ENCODE peak calls at places on chromosomes 6 and 20, in four cellular contexts. F is OCI-LY7, M is HCT116, S is IMR-90. A is an unnamed sample.

GRCh38 chr6:43828711-43829110 is 58.7 kb downstream of the VEGFA start:
- DNase-seq in F (peak), M (peak), S (no peak), A (no peak)

GRCh38 chr20:59571591-59572314 is 32.6 kb upstream of the PHACTR3 start:
- DNase-seq in F (peak), M (peak), S (peak), A (peak)

GRCh38 chr6:90610671-90611542 is 24.0 kb upstream of the MAP3K7 start:
- DNase-seq in F (peak), M (no peak), S (peak), A (peak)

GRCh38 chr6:30881987-30882763 is 2.1 kb upstream of the DDR1 start:
- DNase-seq in F (peak), M (no peak), S (peak), A (no peak)

GRCh38 chr6:36595168-36595818 is 1.1 kb downstream of the SRSF3 start:
- DNase-seq in F (peak), M (no peak), S (peak), A (no peak)

GRCh38 chr20:64239449-64240242 is 15.9 kb upstream of the PCMTD2 start:
- DNase-seq in F (no peak), M (no peak), S (no peak), A (no peak)

GRCh38 chr6:145587342-145587741 is 148.0 kb downstream of the EPM2A start:
- DNase-seq in F (no peak), M (no peak), S (no peak), A (no peak)

GRCh38 chr20:57501461-57502330 is 23.2 kb downstream of the CTCFL start:
- DNase-seq in F (no peak), M (no peak), S (no peak), A (no peak)

GRCh38 chr6:17870302-17871168 is 116.9 kb downstream of the KIF13A start:
- DNase-seq in F (no peak), M (no peak), S (no peak), A (no peak)

GRCh38 chr6:156269751-156270369 is 507.3 kb upstream of the ARID1B start:
- DNase-seq in F (no peak), M (no peak), S (no peak), A (no peak)

GRCh38 chr6:97437087-97437486 is 154.1 kb upstream of the MMS22L start:
- DNase-seq in F (peak), M (peak), S (peak), A (no peak)

GRCh38 chr6:30722280-30723112 is 2.3 kb downstream of the TUBB start:
- DNase-seq in F (peak), M (peak), S (peak), A (peak)

GRCh38 chr6:155660243-155660977 is 204.8 kb upstream of the NOX3 start:
- DNase-seq in F (no peak), M (no peak), S (no peak), A (no peak)

GRCh38 chr6:158018370-158018771 is 36.7 kb downstream of the SYNJ2 start:
- DNase-seq in F (no peak), M (no peak), S (peak), A (no peak)

GRCh38 chr20:58137236-58137635 is 91.2 kb downstream of the ANKRD60 start:
- DNase-seq in F (no peak), M (no peak), S (no peak), A (no peak)

GRCh38 chr6:113809818-113810217 is 47.3 kb upstream of the MARCKS start:
- DNase-seq in F (peak), M (no peak), S (no peak), A (peak)

GRCh38 chr6:31870385-31870921 is 7.8 kb upstream of the NEU1 start:
- DNase-seq in F (no peak), M (no peak), S (no peak), A (no peak)

GRCh38 chr6:41715779-41716515 is 19.5 kb downstream of the TFEB start:
- DNase-seq in F (peak), M (no peak), S (no peak), A (no peak)

GRCh38 chr6:70381436-70381786 is 31.9 kb upstream of the FAM135A start:
- DNase-seq in F (no peak), M (no peak), S (no peak), A (no peak)

GRCh38 chr6:70380259-70380658 is 33.0 kb upstream of the FAM135A start:
- DNase-seq in F (no peak), M (no peak), S (no peak), A (no peak)

GRCh38 chr6:70380771-70381435 is 32.4 kb upstream of the FAM135A start:
- DNase-seq in F (no peak), M (no peak), S (no peak), A (no peak)

GRCh38 chr6:70377372-70377771 is 35.9 kb upstream of the FAM135A start:
- DNase-seq in F (no peak), M (no peak), S (no peak), A (no peak)

DNA sequence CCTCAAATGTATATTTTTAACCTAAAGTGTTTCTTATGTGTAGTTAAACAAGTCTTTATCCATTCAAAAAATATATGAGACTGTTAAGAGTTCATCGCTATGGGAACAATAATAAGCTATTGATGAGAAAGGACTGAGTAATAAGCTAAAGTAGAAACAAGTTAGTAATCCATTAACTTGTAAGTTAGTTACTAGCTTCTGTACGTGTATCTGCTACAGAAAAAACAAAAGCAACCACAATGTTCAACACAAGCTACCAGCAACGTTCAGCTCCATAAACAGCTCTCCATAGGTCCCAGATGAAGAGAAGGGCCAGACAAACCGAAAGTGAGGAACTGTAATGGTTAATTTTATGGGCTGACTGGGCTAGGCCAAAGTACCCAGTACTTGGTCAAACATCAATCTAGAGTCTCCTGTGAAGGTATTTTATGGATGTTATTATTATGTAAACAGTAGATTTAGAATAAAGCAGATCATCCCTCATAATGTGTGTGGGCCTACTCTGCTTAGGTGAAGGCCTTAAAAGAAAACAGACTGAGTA is 33.8 kb upstream of the FAM135A start:
- DNase-seq in F (no peak), M (no peak), S (no peak), A (no peak)
- H3K4me2 ChIP-seq in F (no peak), M (no peak), S (no peak), A (no peak)

GRCh38 chr20:6704132-6704861 is 63.2 kb upstream of the BMP2 start:
- DNase-seq in F (no peak), M (no peak), S (peak), A (no peak)
- H3K4me2 ChIP-seq in F (no peak), M (no peak), S (no peak), A (no peak)

GRCh38 chr6:16413399-16413798 is 175.0 kb downstream of the GMPR start:
- DNase-seq in F (no peak), M (no peak), S (peak), A (peak)

GRCh38 chr6:16405349-16405865 is 167.0 kb downstream of the GMPR start:
- DNase-seq in F (no peak), M (no peak), S (no peak), A (no peak)

GRCh38 chr6:16406966-16407365 is 168.6 kb downstream of the GMPR start:
- DNase-seq in F (no peak), M (no peak), S (no peak), A (no peak)

GRCh38 chr6:16408766-16409165 is 170.4 kb downstream of the GMPR start:
- DNase-seq in F (no peak), M (no peak), S (no peak), A (no peak)

DNA sequence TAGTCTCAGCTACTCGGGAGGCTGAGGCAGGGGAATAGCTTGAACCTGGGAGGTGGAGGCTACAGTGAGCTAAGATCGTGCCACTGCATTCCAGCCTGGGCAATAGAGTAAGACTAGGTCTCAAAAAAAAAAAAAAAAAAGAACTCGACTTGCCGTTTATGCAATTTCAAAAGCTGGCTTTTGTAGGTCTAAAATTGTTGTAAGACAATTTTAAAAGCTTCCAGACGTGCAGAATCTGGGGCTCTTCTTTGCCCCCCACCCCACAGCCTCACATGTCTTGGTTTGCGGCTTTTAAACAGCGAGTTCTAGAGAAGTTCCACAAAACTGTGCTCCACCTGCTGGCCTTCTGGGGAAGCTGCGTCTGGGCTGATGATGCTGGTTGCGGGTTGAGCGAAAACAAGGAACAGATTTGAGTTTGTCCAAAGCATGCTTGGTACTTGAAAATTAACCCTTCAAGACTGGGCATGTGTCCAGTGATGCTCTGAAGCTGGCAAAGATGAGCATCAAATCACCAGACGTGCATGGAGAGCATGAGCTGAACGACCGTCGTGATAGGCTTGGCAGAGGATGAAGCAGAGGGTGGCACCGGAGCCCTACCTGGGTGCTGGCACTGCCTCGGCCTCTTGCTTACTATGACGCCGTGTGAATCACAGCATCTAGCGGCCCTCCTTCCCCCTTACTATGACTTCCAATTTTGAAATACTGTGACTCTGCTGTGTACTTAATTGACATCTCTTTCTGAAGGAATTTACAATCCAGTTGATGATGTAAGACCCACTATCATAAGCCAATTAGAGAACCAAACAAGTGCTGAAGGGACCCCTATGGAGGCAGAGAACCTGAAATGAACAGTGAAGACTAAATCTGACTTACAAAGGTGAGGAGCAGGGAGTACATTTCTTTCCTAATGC is 171.4 kb downstream of the GMPR start:
- DNase-seq in F (peak), M (peak), S (peak), A (no peak)
- H3K4me2 ChIP-seq in F (peak), M (peak), S (no peak), A (no peak)

GRCh38 chr6:80438728-80439127 is 332.3 kb downstream of the BCKDHB start:
- DNase-seq in F (no peak), M (peak), S (peak), A (no peak)
- H3K4me2 ChIP-seq in F (no peak), M (peak), S (peak), A (no peak)

DNA sequence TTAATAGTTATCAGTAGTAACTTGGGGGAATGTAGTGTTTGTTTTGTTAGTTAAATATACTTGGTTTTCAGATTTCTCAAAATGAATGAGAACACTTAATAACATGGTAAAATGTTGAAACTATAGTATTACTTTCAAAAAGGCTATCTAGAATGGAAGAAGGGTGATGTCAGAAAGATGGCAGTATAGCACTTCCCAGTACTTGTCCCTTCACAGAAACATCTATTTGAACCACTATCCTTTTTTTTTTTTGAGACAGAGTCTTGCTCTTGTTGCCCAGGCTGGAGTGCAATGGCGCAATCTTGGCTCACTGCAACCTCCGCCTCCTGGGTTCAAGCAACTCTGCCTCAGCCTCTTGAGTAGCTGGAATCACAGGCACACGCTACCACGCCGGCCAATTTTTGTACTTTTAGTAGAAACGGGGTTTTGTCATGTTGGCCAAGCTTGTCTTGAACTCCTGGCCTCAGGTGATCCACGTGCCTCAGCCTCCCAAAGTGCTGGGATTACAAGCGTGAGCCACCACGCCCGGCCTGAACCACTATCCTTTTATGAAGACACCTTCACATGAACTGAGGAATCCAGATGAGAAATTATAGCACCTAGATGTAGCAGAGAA is 4.7 kb upstream of the ECHDC1 start:
- DNase-seq in F (no peak), M (no peak), S (no peak), A (no peak)
- H3K4me2 ChIP-seq in F (no peak), M (no peak), S (no peak), A (no peak)

A was measured in MM.1S.